ENCODE peak calls at places on chromosomes 4 and X, in four cellular contexts. E is A549, C is H1, Y is HepG2. D is an unnamed sample.

GRCh38 chr4:8871417-8872401 is at the start of gene HMX1:
- DNase-seq in E (peak), C (no peak), Y (no peak), D (no peak)

GRCh38 chrX:48938721-48939416 is 18.5 kb downstream of the OTUD5 start:
- DNase-seq in Y (no peak), C (no peak), E (no peak), D (no peak)

GRCh38 chr4:78040431-78040830 is 16.7 kb upstream of the FRAS1 start:
- DNase-seq in C (no peak), Y (no peak), E (no peak), D (no peak)

GRCh38 chr4:78829296-78829695 is 53.1 kb downstream of the BMP2K start:
- DNase-seq in C (no peak), E (no peak), Y (no peak), D (no peak)

GRCh38 chrX:9517062-9517461 is 52.2 kb downstream of the TBL1X start:
- DNase-seq in E (no peak), C (no peak), Y (no peak), D (no peak)

GRCh38 chrX:11575332-11575731 is 90.4 kb downstream of the ARHGAP6 start:
- DNase-seq in C (no peak), E (no peak), Y (no peak), D (no peak)

GRCh38 chr4:174012135-174012923 is 271.1 kb downstream of the FBXO8 start:
- DNase-seq in C (no peak), Y (no peak), E (no peak), D (no peak)

GRCh38 chr4:99635601-99636000 is 22.0 kb downstream of the C4orf54 start:
- DNase-seq in Y (no peak), E (no peak), C (no peak), D (no peak)

GRCh38 chr4:123843137-123843536 is 446.5 kb downstream of the SPRY1 start:
- DNase-seq in E (no peak), Y (no peak), C (no peak), D (no peak)

GRCh38 chr4:8295471-8295870 is 25.9 kb downstream of the HTRA3 start:
- DNase-seq in Y (no peak), C (no peak), E (no peak), D (no peak)

GRCh38 chrX:119755981-119756533 is 2.3 kb upstream of the SOWAHD start:
- DNase-seq in E (no peak), C (no peak), Y (peak), D (no peak)

GRCh38 chr4:145843148-145843547 is 95.5 kb downstream of the ZNF827 start:
- DNase-seq in Y (no peak), E (no peak), C (no peak), D (no peak)

GRCh38 chrX:31266172-31267076 is 194.6 kb upstream of the FTHL17 start:
- DNase-seq in C (no peak), Y (peak), E (no peak), D (peak)

GRCh38 chr4:172352351-172352750 is 539.1 kb downstream of the GALNTL6 start:
- DNase-seq in C (no peak), E (no peak), Y (no peak), D (no peak)

GRCh38 chr4:38955957-38956356 is 76.3 kb downstream of the TMEM156 start:
- DNase-seq in Y (no peak), E (no peak), C (no peak), D (no peak)

GRCh38 chr4:67779631-67780030 is 25.4 kb upstream of the GNRHR start:
- DNase-seq in C (no peak), E (no peak), Y (no peak), D (no peak)

GRCh38 chr4:80732010-80732409 is 298.5 kb upstream of the BMP3 start:
- DNase-seq in C (no peak), E (no peak), Y (no peak), D (no peak)

GRCh38 chrX:73944582-73944947 is 359.4 kb upstream of the ZCCHC13 start:
- DNase-seq in C (no peak), E (no peak), Y (no peak), D (no peak)

GRCh38 chr4:122602277-122603142 is 18.4 kb downstream of the IL21 start:
- DNase-seq in E (peak), C (no peak), Y (peak), D (peak)

GRCh38 chrX:15511563-15511962 is 11.0 kb downstream of the BMX start:
- DNase-seq in E (no peak), Y (peak), C (no peak), D (no peak)

GRCh38 chrX:134883134-134883700 is 107.6 kb upstream of the SMIM10 start:
- DNase-seq in C (no peak), Y (no peak), E (no peak), D (no peak)

GRCh38 chr4:153465922-153466636 is at the start of gene TMEM131L:
- DNase-seq in Y (peak), C (no peak), E (peak), D (peak)

GRCh38 chr4:181964731-181965130 is 278.5 kb upstream of the TENM3 start:
- DNase-seq in C (no peak), Y (no peak), E (no peak), D (no peak)

GRCh38 chr4:102787096-102787867 is 26.5 kb upstream of the MANBA start:
- DNase-seq in C (no peak), E (no peak), Y (no peak), D (no peak)

GRCh38 chrX:101416691-101417090 is 8.7 kb downstream of the HNRNPH2 start:
- DNase-seq in E (no peak), Y (no peak), C (no peak), D (no peak)

GRCh38 chrX:118682258-118683014 is 45.0 kb upstream of the IL13RA1 start:
- DNase-seq in E (no peak), Y (peak), C (no peak), D (no peak)

GRCh38 chr4:93384211-93384610 is 444.3 kb upstream of the ATOH1 start:
- DNase-seq in Y (no peak), E (no peak), C (no peak), D (no peak)

DNA sequence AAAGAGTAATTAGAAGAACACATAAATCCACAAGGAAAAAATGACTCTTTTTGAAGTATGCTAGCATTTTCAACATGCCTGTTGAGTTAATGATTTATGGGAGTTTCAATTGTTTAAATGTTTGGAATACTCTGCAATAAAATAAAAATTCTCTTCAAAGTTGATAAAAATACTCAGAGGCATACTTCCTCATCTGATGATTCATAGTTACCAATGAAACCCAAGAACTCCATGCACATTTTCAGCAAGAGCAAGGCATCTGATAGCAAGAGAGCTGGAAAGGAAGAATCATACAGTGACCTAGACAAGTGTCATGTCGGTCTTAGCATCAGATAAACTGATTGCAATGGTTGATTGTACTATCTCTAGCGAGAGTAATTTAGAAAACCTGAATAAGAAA is 443.7 kb upstream of the ATOH1 start:
- DNase-seq in C (no peak), Y (no peak), E (no peak), D (no peak)
- TF ChIP-seq RFX5 in C (no peak), Y (no peak), E (no peak), D (no peak)

GRCh38 chrX:66074920-66075879 is 35.3 kb upstream of the VSIG4 start:
- DNase-seq in E (no peak), C (no peak), Y (no peak), D (no peak)
- TF ChIP-seq JUN in E (no peak), C (no peak), Y (no peak), D (peak)

GRCh38 chr4:140423106-140423505 is 4.3 kb downstream of the CLGN start:
- DNase-seq in Y (no peak), C (no peak), E (no peak), D (no peak)
- TF ChIP-seq PHF8 in Y (no peak), C (no peak), E (no peak), D (no peak)

GRCh38 chr4:148108776-148109175 is 333.4 kb downstream of the NR3C2 start:
- DNase-seq in C (no peak), E (no peak), Y (no peak), D (no peak)

GRCh38 chr4:148109216-148109615 is 333.0 kb downstream of the NR3C2 start:
- DNase-seq in C (no peak), E (no peak), Y (no peak), D (no peak)

GRCh38 chr4:148114436-148114835 is 327.8 kb downstream of the NR3C2 start:
- DNase-seq in E (no peak), C (no peak), Y (no peak), D (no peak)

GRCh38 chr4:148110169-148110568 is 332.0 kb downstream of the NR3C2 start:
- DNase-seq in Y (no peak), E (no peak), C (no peak), D (no peak)

DNA sequence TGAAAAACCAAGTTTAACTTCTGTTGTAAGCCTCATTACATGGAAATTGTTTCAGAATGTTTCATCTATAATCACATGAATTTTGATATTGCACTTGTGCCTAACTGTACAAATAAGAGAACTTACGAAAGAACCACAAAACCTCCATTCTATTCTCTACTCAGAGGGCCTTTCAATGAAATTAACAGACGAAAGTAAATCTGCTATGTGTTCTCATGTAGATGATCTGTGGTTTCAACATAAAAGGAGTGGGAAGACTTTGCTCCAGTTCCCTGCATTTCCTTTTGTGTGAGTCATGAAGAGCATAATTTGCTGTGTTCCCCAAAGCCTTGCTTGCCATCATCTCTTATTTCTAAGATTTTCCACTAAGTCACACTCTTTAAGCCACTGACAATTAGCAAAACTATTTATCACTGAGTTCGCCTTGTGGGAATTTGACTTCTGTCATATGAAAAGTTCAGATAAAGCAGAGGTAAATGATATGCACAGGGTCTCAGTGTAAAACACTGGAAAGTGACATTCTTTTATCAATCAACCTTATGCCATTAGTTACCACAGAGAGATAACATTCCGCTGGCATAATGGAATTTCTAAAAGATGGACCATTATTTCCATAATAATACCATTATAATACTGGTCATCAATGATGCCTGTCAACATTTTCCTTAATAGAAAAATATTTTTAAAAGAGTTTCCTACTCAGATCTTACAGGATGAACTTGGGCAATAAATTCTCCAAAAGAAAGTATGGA is 329.8 kb downstream of the NR3C2 start:
- DNase-seq in Y (no peak), C (no peak), E (no peak), D (no peak)
- TF ChIP-seq RFX5 in Y (no peak), C (no peak), E (no peak), D (no peak)

DNA sequence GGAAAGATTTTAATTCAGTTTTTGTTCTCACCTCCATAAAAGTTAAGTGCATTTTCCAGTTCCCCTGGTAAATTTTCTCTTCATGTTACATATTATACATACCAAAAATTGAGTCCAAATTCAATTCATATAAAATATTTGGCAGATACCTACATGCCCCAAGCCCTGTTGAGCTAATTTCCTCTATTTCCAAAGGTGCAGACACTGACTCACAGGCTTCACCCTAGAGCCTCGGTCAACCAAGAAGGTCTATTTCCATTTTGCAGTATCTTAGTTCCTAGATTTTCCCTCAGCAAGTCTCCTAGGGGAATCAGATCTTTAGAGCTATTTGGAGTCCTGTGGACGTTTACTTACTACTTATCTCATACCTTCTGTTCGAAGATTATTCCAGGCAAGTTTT is 174.4 kb downstream of the TSPAN5 start:
- DNase-seq in C (no peak), Y (no peak), E (no peak), D (no peak)
- TF ChIP-seq JUN in C (no peak), Y (no peak), E (no peak), D (no peak)

D was measured in K562.